ENCODE peak calls at places on chromosomes 3 and 15, in six cellular contexts. L, G, T, A, Y and U are unnamed samples.

GRCh38 chr3:183650554-183650953 is 15.1 kb downstream of the KLHL24 start:
- DNase-seq in T (no peak), G (no peak), Y (no peak), A (no peak), L (no peak), U (no peak)

GRCh38 chr3:65685621-65686020 is 353.1 kb downstream of the MAGI1 start:
- DNase-seq in A (no peak), L (no peak), T (no peak), G (no peak), Y (peak; percentile 32), U (no peak)

GRCh38 chr3:184620799-184621119 is 59.2 kb downstream of the EPHB3 start:
- DNase-seq in L (no peak), G (no peak), T (no peak), Y (no peak), A (no peak), U (no peak)

GRCh38 chr3:45947361-45947760 is 4.1 kb downstream of the CXCR6 start:
- DNase-seq in G (no peak), L (no peak), Y (no peak), T (no peak), A (no peak), U (no peak)

GRCh38 chr3:58027704-58028317 is 19.6 kb downstream of the FLNB start:
- DNase-seq in L (no peak), A (no peak), Y (no peak), G (peak; percentile 59), T (no peak), U (no peak)

GRCh38 chr3:48694610-48695051 is 8.9 kb upstream of the NCKIPSD start:
- DNase-seq in Y (peak; percentile 93), T (peak; percentile 67), A (peak; percentile 65), G (no peak), L (peak; percentile 73), U (no peak)

GRCh38 chr3:67415504-67415903 is 238.9 kb downstream of the SUCLG2 start:
- DNase-seq in A (no peak), T (no peak), Y (no peak), G (no peak), L (no peak), U (no peak)

GRCh38 chr3:38097446-38098375 is 39.2 kb downstream of the ACAA1 start:
- DNase-seq in A (no peak), G (no peak), T (no peak), Y (no peak), L (no peak), U (no peak)

GRCh38 chr3:128369881-128370642 is 96.6 kb downstream of the DNAJB8 start:
- DNase-seq in A (no peak), Y (no peak), G (no peak), T (peak; percentile 13), L (no peak), U (no peak)

GRCh38 chr15:74120426-74120825 is 10.0 kb upstream of the ISLR2 start:
- DNase-seq in Y (no peak), A (no peak), G (peak; percentile 25), L (no peak), T (no peak), U (no peak)

GRCh38 chr3:197381371-197381770 is 83.0 kb upstream of the DLG1 start:
- DNase-seq in A (no peak), Y (no peak), L (no peak), G (no peak), T (no peak), U (no peak)

GRCh38 chr15:31377030-31377429 is 50.4 kb downstream of the KLF13 start:
- DNase-seq in A (peak; percentile 77), T (no peak), L (peak; percentile 8), Y (no peak), G (no peak), U (no peak)

GRCh38 chr3:134279466-134279865 is 28.8 kb upstream of the RYK start:
- DNase-seq in Y (no peak), A (no peak), T (no peak), G (no peak), L (no peak), U (no peak)

GRCh38 chr3:99808163-99808794 is 9.4 kb upstream of the CMSS1 start:
- DNase-seq in Y (peak; percentile 41), L (no peak), T (peak; percentile 90), G (peak; percentile 72), A (peak; percentile 29), U (peak; percentile 62)

GRCh38 chr3:155244699-155245098 is 48.8 kb downstream of the STRIT1 start:
- DNase-seq in G (no peak), T (no peak), A (no peak), Y (no peak), L (no peak), U (no peak)

GRCh38 chr15:26294062-26294689 is 431.0 kb upstream of the ATP10A start:
- DNase-seq in G (no peak), T (peak; percentile 85), L (peak; percentile 19), Y (no peak), A (no peak), U (no peak)

GRCh38 chr15:84631706-84632272 is 22.3 kb downstream of the WDR73 start:
- DNase-seq in G (peak; percentile 50), L (no peak), A (no peak), Y (no peak), T (no peak), U (no peak)

GRCh38 chr15:94395626-94396025 is 164.3 kb downstream of the MCTP2 start:
- DNase-seq in L (no peak), Y (no peak), G (no peak), A (no peak), T (no peak), U (no peak)

GRCh38 chr3:8536106-8537052 is 34.8 kb downstream of the LMCD1 start:
- DNase-seq in A (no peak), G (no peak), L (no peak), T (peak; percentile 68), Y (no peak), U (no peak)
- H3K36me3 ChIP-seq in A (no peaks in the 10 kb centered on the region), G (no peaks in the 10 kb centered on the region), L (peaks cover 22% of the 10 kb centered on the region), T (no peaks in the 10 kb centered on the region), Y (no peaks in the 10 kb centered on the region), U (no peaks in the 10 kb centered on the region)

DNA sequence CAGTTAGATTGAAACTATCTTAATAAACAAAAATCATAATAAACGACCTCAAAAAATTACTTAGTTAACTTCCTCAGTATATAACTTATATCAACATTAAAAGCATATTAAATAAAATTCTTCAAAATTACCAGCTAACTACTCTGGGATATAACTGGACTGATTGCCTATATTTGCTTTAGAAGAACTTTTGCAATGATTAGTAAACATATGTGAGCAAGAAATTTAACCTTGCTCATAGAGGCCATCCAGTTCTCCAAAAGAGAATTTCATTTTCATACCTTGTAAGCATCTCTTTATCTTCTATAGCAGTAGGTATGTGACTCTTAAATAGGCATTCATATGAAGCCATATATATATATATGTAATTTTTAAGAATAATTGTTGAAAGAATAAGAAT is 24.9 kb downstream of the MBNL1 start:
- DNase-seq in Y (no peak), T (no peak), A (no peak), G (no peak), L (no peak), U (no peak)
- H3K4me1 ChIP-seq in Y (peaks cover 8% of the 10 kb centered on the region), T (no peaks in the 10 kb centered on the region), A (peaks cover 24% of the 10 kb centered on the region), G (peaks cover 6% of the 10 kb centered on the region), L (peaks cover 95% of the 10 kb centered on the region), U (no peaks in the 10 kb centered on the region)

GRCh38 chr3:33544126-33544525 is 103.9 kb upstream of the UBP1 start:
- DNase-seq in Y (no peak), T (no peak), G (no peak), A (no peak), L (no peak), U (no peak)
- H3K36me3 ChIP-seq in Y (no peaks in the 10 kb centered on the region), T (no peaks in the 10 kb centered on the region), G (peaks cover 6% of the 10 kb centered on the region), A (no peaks in the 10 kb centered on the region), L (no peaks in the 10 kb centered on the region), U (no peaks in the 10 kb centered on the region)

DNA sequence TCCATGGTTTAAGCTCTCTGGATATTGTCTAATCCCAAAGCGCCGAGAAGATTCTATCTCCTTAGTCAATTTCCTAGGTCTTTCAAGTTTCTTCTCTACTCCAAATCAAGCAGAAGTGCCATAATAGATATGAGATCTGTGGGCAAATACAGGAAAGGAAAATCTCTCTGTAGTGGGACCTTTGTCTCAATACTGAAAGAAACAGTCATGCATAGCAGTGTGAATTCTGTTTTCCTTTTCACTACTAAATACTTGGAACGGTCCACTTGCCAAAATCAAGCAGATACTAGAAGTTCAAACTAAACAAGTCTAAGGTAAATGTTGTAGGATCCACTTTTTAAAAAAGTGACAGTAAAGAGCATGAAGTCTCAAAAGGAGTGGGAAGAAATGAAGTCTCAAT is 236.6 kb downstream of the ZMAT3 start:
- DNase-seq in G (no peak), A (no peak), Y (no peak), T (no peak), L (no peak), U (no peak)
- H3K4me1 ChIP-seq in G (no peaks in the 10 kb centered on the region), A (no peaks in the 10 kb centered on the region), Y (no peaks in the 10 kb centered on the region), T (no peaks in the 10 kb centered on the region), L (no peaks in the 10 kb centered on the region), U (no peaks in the 10 kb centered on the region)

DNA sequence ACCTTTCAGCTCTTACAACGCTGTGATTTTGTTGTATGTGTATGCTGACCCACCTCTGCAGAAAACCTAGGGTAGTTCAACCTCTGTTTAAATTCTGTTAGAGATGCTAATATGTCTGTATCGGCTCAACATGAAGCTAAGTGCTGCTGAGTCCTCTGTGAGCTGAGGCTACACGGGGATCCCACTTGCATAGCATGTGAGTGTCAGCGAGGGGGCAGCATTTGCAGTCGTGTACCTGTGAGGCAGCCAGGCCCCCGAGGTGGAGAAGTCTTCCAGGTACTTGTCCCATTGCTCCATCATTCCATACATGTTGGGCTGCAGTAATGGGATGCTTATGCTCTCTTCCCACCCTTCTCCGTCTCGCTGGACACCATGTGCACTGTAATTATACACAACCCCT is 3.7 kb downstream of the MKRN2OS start:
- DNase-seq in A (no peak), G (no peak), Y (peak; percentile 26), T (peak; percentile 54), L (no peak), U (no peak)
- H3K36me3 ChIP-seq in A (no peaks in the 10 kb centered on the region), G (no peaks in the 10 kb centered on the region), Y (no peaks in the 10 kb centered on the region), T (peaks cover 1% of the 10 kb centered on the region), L (no peaks in the 10 kb centered on the region), U (no peaks in the 10 kb centered on the region)

DNA sequence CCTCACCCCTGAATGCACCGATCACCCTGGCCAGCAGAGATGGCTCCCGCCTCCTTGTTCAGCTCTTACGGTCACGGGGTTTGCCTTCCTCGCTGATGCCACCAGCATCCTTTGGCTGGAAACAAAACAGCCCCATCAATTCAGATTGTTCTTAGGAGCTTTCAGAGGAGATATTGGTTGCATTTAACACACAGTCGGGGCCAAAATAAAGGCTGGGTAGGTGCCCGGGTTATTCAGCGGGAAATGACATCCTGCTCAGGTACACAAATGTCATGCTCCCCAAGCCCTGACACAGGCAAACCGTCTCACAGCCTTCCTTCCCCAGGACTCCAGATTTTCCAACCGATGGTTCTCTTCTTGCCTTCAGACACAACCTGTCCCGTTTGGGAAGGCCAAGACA is 62.4 kb upstream of the MEF2A start:
- DNase-seq in Y (no peak), G (no peak), L (no peak), T (no peak), A (no peak), U (no peak)
- H3K4me1 ChIP-seq in Y (peaks cover 9% of the 10 kb centered on the region), G (no peaks in the 10 kb centered on the region), L (peaks cover 45% of the 10 kb centered on the region), T (no peaks in the 10 kb centered on the region), A (no peaks in the 10 kb centered on the region), U (no peaks in the 10 kb centered on the region)

GRCh38 chr15:100794008-100794407 is 85.6 kb upstream of the ALDH1A3 start:
- DNase-seq in Y (no peak), G (no peak), L (no peak), A (no peak), T (no peak), U (no peak)
- H3K36me3 ChIP-seq in Y (no peaks in the 10 kb centered on the region), G (no peaks in the 10 kb centered on the region), L (no peaks in the 10 kb centered on the region), A (no peaks in the 10 kb centered on the region), T (no peaks in the 10 kb centered on the region), U (no peaks in the 10 kb centered on the region)